ENCODE peak calls at places on chromosomes 6 and 20, in six cellular contexts. S, F, T, B, U and W are unnamed samples. For H3K4me1, the result is how much of the 10 kb centered on the place peaks cover.

GRCh38 chr20:52031574-52032303 is 159.8 kb downstream of the ZFP64 start:
- DNase-seq in T (no peak), S (no peak), U (no peak), F (no peak), B (peak), W (no peak)

GRCh38 chr6:105609375-105609991 is 206.6 kb upstream of the PREP start:
- DNase-seq in F (peak), S (no peak), T (peak), B (no peak), U (peak), W (no peak)

GRCh38 chr20:50398471-50399002 is 111.6 kb upstream of the PTPN1 start:
- DNase-seq in T (no peak), S (no peak), B (no peak), F (no peak), U (no peak), W (peak)

GRCh38 chr6:112027942-112028674 is 25.8 kb upstream of the CCN6 start:
- DNase-seq in U (no peak), T (no peak), B (peak), F (no peak), S (no peak), W (no peak)

GRCh38 chr20:44258226-44258890 is 11.2 kb downstream of the GDAP1L1 start:
- DNase-seq in T (no peak), B (no peak), F (no peak), S (no peak), U (no peak), W (no peak)

GRCh38 chr6:19972221-19972620 is 135.1 kb downstream of the ID4 start:
- DNase-seq in S (no peak), T (no peak), U (no peak), F (no peak), B (no peak), W (no peak)

GRCh38 chr6:143647712-143648111 is 30.1 kb upstream of the PHACTR2 start:
- DNase-seq in S (no peak), F (no peak), T (no peak), U (no peak), B (no peak), W (no peak)

GRCh38 chr6:69331886-69332285 is 464.9 kb downstream of the LMBRD1 start:
- DNase-seq in S (no peak), F (no peak), B (no peak), T (no peak), U (no peak), W (no peak)

GRCh38 chr6:164749126-164749758 is 560.2 kb downstream of the C6orf118 start:
- DNase-seq in B (no peak), T (no peak), F (peak), U (no peak), S (no peak), W (no peak)

GRCh38 chr6:13005994-13006393 is 289.4 kb downstream of the PHACTR1 start:
- DNase-seq in T (no peak), S (no peak), U (no peak), B (no peak), F (no peak), W (no peak)

GRCh38 chr20:48752963-48753362 is 74.8 kb downstream of the PREX1 start:
- DNase-seq in B (no peak), T (no peak), S (no peak), U (no peak), F (no peak), W (no peak)

GRCh38 chr20:61925555-61926252 is 140.0 kb downstream of the TAF4 start:
- DNase-seq in T (no peak), B (no peak), S (no peak), U (peak), F (peak), W (no peak)

GRCh38 chr6:156852858-156853216 is 75.7 kb downstream of the ARID1B start:
- DNase-seq in U (no peak), B (no peak), T (no peak), F (no peak), S (no peak), W (no peak)

GRCh38 chr20:53736757-53737403 is 143.2 kb upstream of the ZNF217 start:
- DNase-seq in U (no peak), B (no peak), F (no peak), S (no peak), T (no peak), W (no peak)
- H3K27ac ChIP-seq in U (peak), B (no peak), F (no peak), S (peak), T (peak), W (no peak)

GRCh38 chr6:107847844-107848802 is 24.0 kb upstream of the SCML4 start:
- DNase-seq in U (peak), B (peak), T (peak), S (peak), F (peak), W (peak)

GRCh38 chr6:107846262-107846795 is 22.2 kb upstream of the SCML4 start:
- DNase-seq in U (no peak), S (peak), B (no peak), F (no peak), T (no peak), W (no peak)

GRCh38 chr6:107843400-107843799 is 19.3 kb upstream of the SCML4 start:
- DNase-seq in B (no peak), U (no peak), T (no peak), F (no peak), S (peak), W (no peak)

GRCh38 chr6:107849325-107849724 is 25.2 kb upstream of the SCML4 start:
- DNase-seq in F (no peak), S (peak), T (no peak), B (no peak), U (no peak), W (no peak)

DNA sequence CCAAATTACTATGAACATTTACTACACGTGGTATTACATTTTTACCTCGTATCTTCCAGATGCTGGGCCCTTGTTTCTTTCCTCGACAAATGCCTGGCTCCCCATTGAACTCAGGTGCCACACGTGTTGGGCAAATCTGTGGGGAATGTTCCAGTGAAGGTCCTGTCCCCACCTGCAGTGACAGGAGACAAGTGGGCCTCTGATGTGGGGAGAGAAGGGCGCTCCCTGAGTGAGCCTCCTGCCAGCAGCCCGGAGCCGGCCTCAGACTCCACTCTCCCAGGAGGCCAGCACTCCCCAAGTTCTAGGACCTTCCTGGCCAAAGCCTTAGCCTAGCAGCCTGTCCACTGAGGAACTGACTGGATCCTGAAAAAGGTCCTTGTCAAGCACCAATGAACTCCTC is 21.7 kb upstream of the SCML4 start:
- DNase-seq in T (no peak), B (no peak), S (peak), U (no peak), F (no peak), W (no peak)
- H3K4me1 ChIP-seq in T (under half), B (under half), S (under half), U (under half), F (under half), W (under half)

GRCh38 chr6:36663504-36664446 is 14.7 kb upstream of the CDKN1A start:
- DNase-seq in S (no peak), T (no peak), B (no peak), U (no peak), F (no peak), W (no peak)

GRCh38 chr6:36662380-36662779 is 16.1 kb upstream of the CDKN1A start:
- DNase-seq in B (no peak), T (no peak), U (no peak), F (no peak), S (no peak), W (no peak)

GRCh38 chr6:36665180-36665579 is 13.3 kb upstream of the CDKN1A start:
- DNase-seq in S (no peak), B (no peak), T (no peak), U (no peak), F (no peak), W (no peak)

GRCh38 chr6:36660771-36661471 is 17.6 kb upstream of the CDKN1A start:
- DNase-seq in S (peak), F (peak), B (no peak), U (peak), T (peak), W (peak)

DNA sequence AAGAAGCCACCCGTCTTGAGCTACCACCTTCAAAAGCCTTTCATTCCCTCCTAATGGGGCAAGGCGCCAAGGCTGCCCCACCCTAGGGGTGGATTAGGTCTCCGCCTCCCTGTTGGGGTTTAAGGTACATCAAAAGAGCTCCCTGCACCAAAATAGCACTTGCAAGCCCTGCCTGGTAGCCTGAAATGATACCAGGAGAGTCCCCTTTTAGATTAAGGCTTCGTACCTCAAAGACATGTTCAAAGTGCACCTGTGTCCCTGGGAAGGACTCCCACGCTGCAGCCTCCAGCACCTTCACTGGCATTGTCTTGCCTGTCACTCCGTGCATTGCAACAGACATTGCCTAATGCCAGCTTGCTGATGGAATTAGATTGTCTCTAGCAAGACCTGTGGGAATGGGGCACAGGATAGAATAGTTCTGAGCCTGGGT is 15.7 kb upstream of the CDKN1A start:
- DNase-seq in T (no peak), B (no peak), S (peak), U (no peak), F (no peak), W (peak)
- H3K27ac ChIP-seq in T (no peak), B (no peak), S (no peak), U (no peak), F (no peak), W (no peak)

DNA sequence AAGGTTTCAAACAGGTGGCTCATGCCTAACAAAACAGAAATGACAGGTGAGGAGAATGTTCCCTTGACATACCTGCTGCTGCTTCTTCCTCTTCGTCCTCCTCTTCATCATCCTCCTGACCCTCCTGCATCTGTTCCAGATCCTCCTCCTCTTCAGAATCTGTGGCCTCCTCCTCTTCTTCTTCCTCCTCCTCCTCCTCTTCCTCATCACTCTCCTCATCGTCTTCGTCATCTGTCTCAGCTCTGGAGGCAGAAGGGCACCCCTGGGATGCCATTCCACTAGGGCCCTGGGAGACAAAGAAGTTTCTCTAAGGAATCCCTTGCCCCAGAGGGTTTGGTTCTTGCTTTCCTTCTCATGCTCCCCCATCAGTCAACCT is 2.4 kb upstream of the ZBTB22 start:
- DNase-seq in B (no peak), U (no peak), T (no peak), S (no peak), F (no peak), W (no peak)
- H3K4me1 ChIP-seq in B (half or more), U (half or more), T (under half), S (under half), F (half or more), W (half or more)

DNA sequence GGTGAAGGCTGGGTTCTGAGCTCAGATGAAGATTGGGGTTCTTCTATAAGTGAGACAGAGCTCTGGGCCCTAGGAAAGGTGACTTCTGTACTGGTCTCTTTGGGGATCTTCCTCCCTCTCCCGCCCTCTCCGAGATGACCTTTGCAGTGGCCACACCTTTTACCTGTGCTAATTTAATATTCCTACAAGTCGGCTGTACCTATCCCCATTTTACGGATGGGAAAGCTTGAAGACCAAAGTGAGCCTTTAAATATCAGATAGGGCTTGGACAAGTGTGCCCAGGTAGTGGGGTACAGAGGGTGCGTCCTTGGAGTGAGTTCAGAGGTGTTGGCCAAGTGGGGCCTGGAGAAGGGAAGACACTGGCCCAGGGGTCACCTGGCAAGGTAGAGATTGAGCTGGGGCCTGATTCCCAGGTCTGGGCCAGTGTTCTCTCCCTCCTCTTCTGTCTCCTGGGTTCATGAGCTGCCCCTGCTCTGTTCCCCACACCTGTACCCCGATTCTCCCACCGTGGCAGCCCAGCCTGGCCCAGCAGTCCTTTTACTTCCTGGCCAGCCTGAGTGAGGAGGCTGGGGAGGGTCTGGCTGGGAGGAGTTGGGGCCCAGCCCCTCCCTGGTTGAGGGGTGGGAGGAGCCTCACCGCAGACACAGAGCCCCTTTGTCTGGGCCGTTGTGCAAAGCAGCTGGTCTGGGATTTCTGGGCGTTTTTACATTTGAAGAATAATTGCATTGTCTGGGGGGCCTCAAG is 152.1 kb upstream of the RNF24 start:
- DNase-seq in F (no peak), B (no peak), S (peak), T (no peak), U (no peak), W (no peak)
- H3K27ac ChIP-seq in F (no peak), B (no peak), S (peak), T (no peak), U (no peak), W (no peak)